ENCODE peak calls at places on chromosomes 7 and 10, in eight cellular contexts. H is activated T-helper 1 cell treated with anti-CD3 and anti-CD28 coated beads, Interleukin-12 subunit alpha, Interleukin-12 subunit beta, Interleukin-2, Interleukin-4 antibody, amounts not matched to agents 30 ng/mL and 10 ng/mL and 1 ng/mL, durations not matched to agents 14 hours and 24 hours and 36 hours; R is posterior vena cava; W is left ventricle myocardium inferior; I is DMS153; S is BJ; Q is foreskin fibroblast; Y is K562. A is an unnamed sample.

GRCh38 chr7:98351136-98351535 is 49.8 kb downstream of the BAIAP2L1 start:
- DNase-seq in H (no peak), I (no peak), S (no peak), R (no peak), Y (no peak), W (no peak), Q (no peak), A (no peak)

GRCh38 chr10:112584276-112584675 is 137.3 kb downstream of the VTI1A start:
- DNase-seq in Q (peak), S (no peak), I (no peak), Y (no peak), R (no peak), W (no peak), H (no peak), A (no peak)

GRCh38 chr7:125668321-125668993 is 738.8 kb upstream of the POT1 start:
- DNase-seq in Y (no peak), R (no peak), I (no peak), Q (no peak), S (no peak), H (no peak), W (no peak), A (no peak)

GRCh38 chr7:43700646-43701501 is 28.4 kb downstream of the COA1 start:
- DNase-seq in R (no peak), W (no peak), I (no peak), Q (peak), H (no peak), Y (no peak), S (no peak), A (no peak)

GRCh38 chr10:126407831-126408230 is 19.6 kb upstream of the ADAM12 start:
- DNase-seq in R (no peak), I (no peak), Y (no peak), Q (peak), H (no peak), S (no peak), W (no peak), A (no peak)

GRCh38 chr10:91587710-91588638 is 44.9 kb downstream of the PPP1R3C start:
- DNase-seq in S (no peak), Y (peak), H (no peak), I (no peak), W (no peak), Q (peak), R (no peak), A (no peak)

GRCh38 chr7:50960621-50961310 is 178.1 kb upstream of the GRB10 start:
- DNase-seq in Q (no peak), R (no peak), I (peak), H (no peak), S (no peak), Y (no peak), W (no peak), A (no peak)

GRCh38 chr10:98908868-98909267 is 326.8 kb downstream of the HPSE2 start:
- DNase-seq in S (no peak), Q (no peak), W (no peak), H (no peak), I (no peak), Y (no peak), R (no peak), A (no peak)

GRCh38 chr10:30805061-30805460 is 175.5 kb upstream of the LYZL2 start:
- DNase-seq in W (no peak), R (peak), Q (no peak), I (no peak), H (no peak), Y (no peak), S (no peak), A (no peak)

GRCh38 chr10:50367732-50368131 is 116.4 kb upstream of the ASAH2 start:
- DNase-seq in Y (peak), R (no peak), Q (peak), I (no peak), H (no peak), W (no peak), S (no peak), A (no peak)

GRCh38 chr7:119733480-119733879 is 539.5 kb upstream of the KCND2 start:
- DNase-seq in Q (no peak), S (no peak), R (no peak), H (no peak), Y (no peak), W (no peak), I (no peak), A (no peak)

GRCh38 chr7:129762387-129762969 is 151.0 kb downstream of the NRF1 start:
- DNase-seq in Y (no peak), S (no peak), W (no peak), R (no peak), H (no peak), Q (no peak), I (no peak), A (no peak)

GRCh38 chr7:67346876-67347275 is 350.2 kb downstream of the TYW1 start:
- DNase-seq in Q (no peak), I (no peak), R (no peak), S (no peak), W (no peak), Y (no peak), H (no peak), A (no peak)

GRCh38 chr7:34939175-34939574 is 98.1 kb downstream of the DPY19L1 start:
- DNase-seq in Y (no peak), R (no peak), H (no peak), W (no peak), Q (peak), I (no peak), S (no peak), A (no peak)

GRCh38 chr7:70318511-70318910 is 720.2 kb downstream of the AUTS2 start:
- DNase-seq in H (no peak), Y (no peak), S (no peak), W (no peak), Q (no peak), I (no peak), R (no peak), A (no peak)

GRCh38 chr7:51070163-51070562 is 246.4 kb downstream of the COBL start:
- DNase-seq in I (no peak), Y (no peak), R (no peak), S (no peak), H (no peak), W (no peak), Q (no peak), A (no peak)

GRCh38 chr7:22255342-22255741 is 101.6 kb downstream of the RAPGEF5 start:
- DNase-seq in I (no peak), Y (no peak), W (no peak), H (peak), Q (no peak), S (no peak), R (no peak), A (no peak)

GRCh38 chr10:36515313-36515712 is 610.1 kb upstream of the ANKRD30A start:
- DNase-seq in W (no peak), R (no peak), Y (no peak), Q (peak), H (no peak), I (no peak), S (no peak), A (no peak)

GRCh38 chr10:70124415-70124814 is 8.2 kb downstream of the AIFM2 start:
- DNase-seq in W (no peak), H (no peak), Y (no peak), S (no peak), Q (no peak), R (no peak), I (no peak), A (no peak)

GRCh38 chr10:22554481-22555182 is 159.7 kb downstream of the PIP4K2A start:
- DNase-seq in S (peak), W (peak), Q (peak), R (peak), I (no peak), Y (no peak), H (no peak), A (no peak)

GRCh38 chr10:109029870-109030269 is 893.4 kb downstream of the XPNPEP1 start:
- DNase-seq in I (no peak), W (no peak), Q (no peak), H (no peak), R (no peak), Y (no peak), S (no peak), A (no peak)

GRCh38 chr10:129332476-129332875 is 134.6 kb upstream of the MGMT start:
- DNase-seq in R (no peak), Y (peak), Q (no peak), I (peak), W (no peak), S (no peak), H (no peak), A (no peak)

GRCh38 chr7:63900394-63901203 is 98.0 kb upstream of the ZNF722 start:
- DNase-seq in Y (peak), I (peak), S (no peak), R (peak), H (peak), W (peak), Q (no peak), A (peak)

GRCh38 chr7:99762680-99763327 is 21.2 kb downstream of the CYP3A4 start:
- DNase-seq in R (no peak), I (no peak), S (no peak), Q (peak), H (no peak), W (peak), Y (peak), A (no peak)

GRCh38 chr7:110358028-110358427 is 732.9 kb upstream of the LRRN3 start:
- DNase-seq in H (no peak), R (no peak), Q (peak), W (no peak), I (no peak), Y (no peak), S (no peak), A (no peak)

GRCh38 chr10:18658301-18658991 is 785 bp upstream of the ARL5B start:
- DNase-seq in Q (peak), Y (no peak), I (no peak), R (no peak), S (no peak), H (no peak), W (no peak), A (no peak)

GRCh38 chr10:3972460-3973366 is 187.7 kb upstream of the KLF6 start:
- DNase-seq in R (no peak), Y (no peak), W (no peak), I (no peak), S (no peak), Q (peak), H (peak), A (no peak)

GRCh38 chr7:73879977-73880681 is 19.2 kb downstream of the TMEM270 start:
- DNase-seq in H (no peak), Q (peak), I (no peak), R (peak), S (peak), Y (no peak), W (peak), A (no peak)

GRCh38 chr7:44068054-44068453 is 2.7 kb upstream of the PGAM2 start:
- DNase-seq in R (peak), Q (peak), S (no peak), Y (no peak), H (no peak), W (no peak), I (no peak), A (no peak)

GRCh38 chr10:110425684-110426293 is 71.9 kb upstream of the DUSP5 start:
- DNase-seq in H (peak), I (no peak), R (peak), W (no peak), Y (no peak), Q (peak), S (peak), A (no peak)

GRCh38 chr7:3336042-3336665 is 35.1 kb downstream of the SDK1 start:
- DNase-seq in W (no peak), Y (no peak), Q (no peak), I (peak), S (no peak), R (no peak), H (no peak), A (no peak)

GRCh38 chr10:2909921-2910320 is 157.4 kb upstream of the PFKP start:
- DNase-seq in W (no peak), Q (no peak), S (no peak), I (no peak), Y (no peak), R (no peak), H (no peak), A (no peak)

GRCh38 chr7:108073305-108074070 is 56.7 kb downstream of the LAMB4 start:
- DNase-seq in Y (no peak), W (no peak), S (no peak), I (no peak), Q (peak), R (no peak), H (no peak), A (no peak)

GRCh38 chr10:127018298-127018650 is 113.0 kb downstream of the DOCK1 start:
- DNase-seq in S (no peak), I (no peak), Y (no peak), W (no peak), H (no peak), R (no peak), Q (no peak), A (no peak)

GRCh38 chr7:92790987-92791386 is 45.4 kb downstream of the CDK6 start:
- DNase-seq in W (no peak), I (no peak), Y (no peak), R (no peak), H (no peak), S (no peak), Q (peak), A (no peak)

GRCh38 chr10:24723788-24724380 is at the start of gene ARHGAP21:
- DNase-seq in H (peak), R (peak), W (peak), Q (peak), I (no peak), S (no peak), Y (peak), A (peak)

GRCh38 chr7:108002726-108003590 is at the start of gene LAMB1:
- DNase-seq in Y (peak), S (no peak), W (peak), H (no peak), I (no peak), Q (peak), R (peak), A (peak)

GRCh38 chr10:133324198-133324792 is 12.4 kb downstream of the CALY start:
- DNase-seq in Y (peak), I (peak), W (peak), Q (peak), R (no peak), S (no peak), H (peak), A (peak)

GRCh38 chr10:89710748-89711147 is 9.4 kb downstream of the KIF20B start:
- DNase-seq in S (no peak), Y (no peak), W (no peak), R (no peak), Q (no peak), I (no peak), H (no peak), A (no peak)

A was measured in NCI-H748 treated with DMSO at 0.1 percent for 48 hours.